ENCODE peak calls at places on chromosomes 13 and 19, in five cellular contexts. Q is RWPE1, J is mammary epithelial cell, I is H9, W is fibroblast of mammary gland. N is an unnamed sample.

GRCh38 chr13:48621056-48621455 is 32.7 kb upstream of the CYSLTR2 start:
- DNase-seq in Q (no peak), J (no peak), I (no peak), W (no peak), N (no peak)

GRCh38 chr13:44298314-44298713 is 75.3 kb upstream of the SERP2 start:
- DNase-seq in Q (no peak), J (no peak), I (no peak), W (peak; percentile 56), N (no peak)

GRCh38 chr13:43848250-43848649 is 31.3 kb downstream of the CCDC122 start:
- DNase-seq in Q (peak; percentile 13), J (peak; percentile 65), I (no peak), W (peak; percentile 75), N (no peak)

GRCh38 chr13:33006646-33007045 is 9.6 kb upstream of the KL start:
- DNase-seq in Q (no peak), J (no peak), I (no peak), W (no peak), N (no peak)

GRCh38 chr13:43077446-43077845 is 54.1 kb downstream of the DNAJC15 start:
- DNase-seq in Q (no peak), J (no peak), I (no peak), W (no peak), N (no peak)

GRCh38 chr19:28394705-28395104 is 818.2 kb downstream of the UQCRFS1 start:
- DNase-seq in Q (no peak), J (no peak), I (no peak), W (no peak), N (peak; percentile 38)

GRCh38 chr19:19420570-19421301 is 15.3 kb downstream of the GATAD2A start:
- DNase-seq in Q (no peak), J (no peak), I (no peak), W (no peak), N (no peak)

GRCh38 chr19:6735181-6735891 is 2.0 kb downstream of the GPR108 start:
- DNase-seq in Q (no peak), J (no peak), I (no peak), W (peak; percentile 14), N (no peak)

GRCh38 chr13:100175078-100175802 is 86.3 kb downstream of the PCCA start:
- DNase-seq in Q (no peak), J (no peak), I (no peak), W (no peak), N (no peak)

GRCh38 chr19:4971816-4972495 is 3.0 kb downstream of the KDM4B start:
- DNase-seq in Q (no peak), J (no peak), I (no peak), W (no peak), N (no peak)

GRCh38 chr13:37944476-37945442 is 75.2 kb upstream of the TRPC4 start:
- DNase-seq in Q (no peak), J (no peak), I (no peak), W (no peak), N (no peak)

GRCh38 chr19:49327878-49328544 is 3.0 kb upstream of the SLC6A16 start:
- DNase-seq in Q (peak; percentile 41), J (no peak), I (peak; percentile 51), W (peak; percentile 31), N (peak; percentile 10)

GRCh38 chr19:6476155-6476895 is 5.3 kb downstream of the DENND1C start:
- DNase-seq in Q (peak; percentile 88), J (peak; percentile 61), I (peak; percentile 99), W (peak; percentile 40), N (no peak)

GRCh38 chr19:15199652-15200574 is 882 bp downstream of the NOTCH3 start:
- DNase-seq in Q (no peak), J (no peak), I (peak; percentile 81), W (no peak), N (no peak)

GRCh38 chr19:23522431-23522830 is 127.2 kb upstream of the ZNF91 start:
- DNase-seq in Q (no peak), J (peak; percentile 66), I (no peak), W (no peak), N (no peak)

GRCh38 chr19:57078802-57079201 is 41.0 kb upstream of the USP29 start:
- DNase-seq in Q (no peak), J (no peak), I (no peak), W (no peak), N (no peak)

GRCh38 chr19:9309974-9310446 is 372 bp upstream of the ZNF699 start:
- DNase-seq in Q (peak; percentile 90), J (no peak), I (peak; percentile 95), W (peak; percentile 89), N (no peak)

GRCh38 chr19:2453431-2454025 is 3.2 kb downstream of the LMNB2 start:
- DNase-seq in Q (no peak), J (no peak), I (no peak), W (no peak), N (no peak)

GRCh38 chr19:2451138-2451537 is 5.6 kb downstream of the LMNB2 start:
- DNase-seq in Q (no peak), J (no peak), I (no peak), W (no peak), N (no peak)

GRCh38 chr19:2451741-2452140 is 5.0 kb downstream of the LMNB2 start:
- DNase-seq in Q (no peak), J (no peak), I (no peak), W (no peak), N (no peak)

GRCh38 chr19:2446390-2446789 is 10.4 kb downstream of the LMNB2 start:
- DNase-seq in Q (no peak), J (no peak), I (no peak), W (no peak), N (no peak)

GRCh38 chr19:2449019-2449418 is 7.7 kb downstream of the LMNB2 start:
- DNase-seq in Q (no peak), J (no peak), I (no peak), W (no peak), N (no peak)
- TF ChIP-seq CTCF in Q (no peak), J (no peak), I (no peak), W (no peak), N (no peak)

GRCh38 chr13:112443191-112444000 is 67.2 kb downstream of the SPACA7 start:
- DNase-seq in Q (no peak), J (no peak), I (peak; percentile 66), W (no peak), N (peak; percentile 78)
- TF ChIP-seq CTCF in Q (no peak), J (peak; percentile 24), I (peak; percentile 50), W (peak; percentile 41), N (no peak)

GRCh38 chr13:65677906-65678305 is 1552.2 kb downstream of the PCDH9 start:
- DNase-seq in Q (no peak), J (no peak), I (no peak), W (peak; percentile 25), N (no peak)
- TF ChIP-seq CTCF in Q (no peak), J (no peak), I (no peak), W (peak; percentile 15), N (no peak)

GRCh38 chr13:66468656-66469055 is 761.5 kb downstream of the PCDH9 start:
- DNase-seq in Q (no peak), J (no peak), I (no peak), W (no peak), N (no peak)

GRCh38 chr13:66469745-66470144 is 760.4 kb downstream of the PCDH9 start:
- DNase-seq in Q (no peak), J (no peak), I (no peak), W (no peak), N (no peak)
- TF ChIP-seq CTCF in Q (no peak), J (no peak), I (no peak), W (no peak), N (no peak)

GRCh38 chr19:1813197-1813836 is 1.2 kb upstream of the ATP8B3 start:
- DNase-seq in Q (no peak), J (no peak), I (no peak), W (no peak), N (no peak)
- TF ChIP-seq CTCF in Q (no peak), J (no peak), I (no peak), W (no peak), N (peak; percentile 2)

DNA sequence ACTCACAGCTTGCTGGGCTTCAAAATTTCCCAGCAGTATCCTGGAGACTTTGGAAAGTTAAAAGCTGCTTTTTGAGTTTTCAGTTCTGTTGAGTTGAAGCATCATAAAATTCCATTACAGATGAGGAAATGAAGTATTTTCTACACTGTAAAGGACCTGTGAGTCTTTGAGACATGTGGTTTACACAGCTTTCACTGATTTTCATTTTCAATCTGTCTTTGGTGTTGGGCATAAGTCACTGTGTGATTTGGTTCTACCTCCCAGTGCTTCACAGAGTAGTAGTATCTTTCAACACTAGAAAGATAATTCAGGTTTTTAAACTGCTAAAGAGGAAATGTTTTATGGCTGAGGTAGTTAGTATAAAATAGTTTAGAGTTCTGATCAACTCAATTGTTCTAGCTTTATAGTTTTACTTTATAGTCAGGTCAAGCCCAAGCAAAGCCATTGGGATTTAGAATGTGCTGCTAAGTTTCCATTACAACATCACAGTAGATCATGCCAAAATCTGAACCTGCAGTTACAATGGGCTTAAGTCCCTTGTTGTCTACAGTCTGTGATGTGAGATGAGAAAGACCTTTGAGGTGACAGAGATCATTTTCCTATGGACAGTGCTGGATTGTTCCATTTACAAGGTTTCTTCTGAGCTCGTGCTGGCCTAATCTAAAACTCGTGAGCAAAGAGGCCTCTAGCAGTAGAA is 161.6 kb downstream of the FLT1 start:
- DNase-seq in Q (no peak), J (no peak), I (no peak), W (no peak), N (no peak)
- TF ChIP-seq CTCF in Q (no peak), J (no peak), I (no peak), W (no peak), N (no peak)

GRCh38 chr13:27620377-27621115 is at the start of gene LNX2:
- DNase-seq in Q (peak; percentile 91), J (peak; percentile 97), I (peak; percentile 98), W (peak; percentile 93), N (peak; percentile 99)

GRCh38 chr13:27621366-27622101 is at the start of gene POLR1D:
- DNase-seq in Q (peak; percentile 86), J (peak; percentile 93), I (peak; percentile 91), W (peak; percentile 63), N (peak; percentile 87)

GRCh38 chr13:27622881-27623280 is 1.2 kb downstream of the POLR1D start:
- DNase-seq in Q (no peak), J (no peak), I (no peak), W (no peak), N (no peak)

GRCh38 chr13:27621116-27621365 is 651 bp upstream of the POLR1D start:
- DNase-seq in Q (peak; percentile 36), J (no peak), I (no peak), W (no peak), N (no peak)

GRCh38 chr13:27622102-27622820 is 569 bp downstream of the POLR1D start:
- DNase-seq in Q (no peak), J (no peak), I (no peak), W (peak; percentile 14), N (no peak)
- TF ChIP-seq CTCF in Q (no peak), J (peak; percentile 35), I (peak; percentile 38), W (peak; percentile 34), N (peak; percentile 35)

DNA sequence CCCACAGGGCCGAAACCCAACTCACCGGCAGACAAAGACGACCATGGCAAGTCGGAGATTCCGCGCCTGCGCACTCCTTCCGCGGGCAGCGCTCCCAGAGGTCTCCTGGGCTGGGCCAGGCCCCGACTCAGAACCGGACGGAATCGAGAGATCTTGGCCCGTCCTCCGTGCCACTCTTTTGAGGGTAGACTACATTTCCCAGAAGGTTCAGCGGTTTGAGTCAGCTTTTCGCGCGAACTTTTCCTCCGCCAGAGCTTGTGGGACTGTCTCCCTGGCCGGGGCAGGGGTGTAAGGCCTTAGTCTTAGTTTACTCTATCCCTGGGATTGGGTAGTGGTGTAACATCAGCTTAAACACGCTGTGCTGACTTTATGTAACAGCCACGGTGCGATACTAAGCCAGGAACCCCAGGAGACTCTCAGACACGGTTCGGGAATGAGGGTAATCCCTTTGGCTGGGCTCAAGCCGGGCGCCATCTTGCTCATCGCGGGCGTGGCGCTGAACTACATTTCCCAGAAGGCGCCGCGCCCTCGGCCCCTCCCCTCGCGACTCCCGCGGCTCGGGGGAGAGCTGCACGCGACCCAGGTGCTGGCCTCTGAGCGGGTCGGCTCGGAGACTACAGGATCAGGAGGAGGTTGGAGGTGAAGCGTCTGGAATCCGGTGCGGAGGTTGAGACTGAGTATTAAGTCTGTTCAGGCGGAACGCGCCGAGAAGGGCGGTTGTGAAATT is at the start of gene ZNF260:
- DNase-seq in Q (peak; percentile 91), J (peak; percentile 96), I (peak; percentile 98), W (peak; percentile 98), N (peak; percentile 99)
- TF ChIP-seq CTCF in Q (no peak), J (no peak), I (no peak), W (no peak), N (no peak)